ENCODE peak calls at places on chromosome 1, in four cellular contexts. Z is cardiac muscle cell, S is HCT116, M is hepatocyte. W is an unnamed sample. For H3K4me1, the result is how much of the 10 kb centered on the place peaks cover.

GRCh38 chr1:47991187-47991586 is 6.0 kb downstream of the TRABD2B start:
- DNase-seq in M (no peak), Z (no peak), S (peak), W (peak)

GRCh38 chr1:11301593-11301992 is 28.6 kb downstream of the UBIAD1 start:
- DNase-seq in M (no peak), S (no peak), Z (no peak), W (no peak)

GRCh38 chr1:192260076-192260475 is 56.7 kb upstream of the RGS21 start:
- DNase-seq in M (no peak), S (no peak), Z (no peak), W (no peak)

GRCh38 chr1:151715726-151716404 is 738 bp downstream of the CELF3 start:
- DNase-seq in Z (peak), M (no peak), S (no peak), W (peak)

GRCh38 chr1:169044296-169044695 is 62.2 kb upstream of the ATP1B1 start:
- DNase-seq in S (no peak), M (no peak), Z (no peak), W (no peak)

GRCh38 chr1:115067460-115067859 is 21.8 kb downstream of the TSPAN2 start:
- DNase-seq in M (no peak), S (no peak), Z (no peak), W (no peak)

GRCh38 chr1:3456449-3456963 is 2.0 kb downstream of the ARHGEF16 start:
- DNase-seq in S (no peak), Z (no peak), M (no peak), W (no peak)

GRCh38 chr1:191086910-191087309 is 609.2 kb upstream of the BRINP3 start:
- DNase-seq in M (no peak), S (no peak), Z (no peak), W (no peak)

GRCh38 chr1:179053486-179053885 is 27.8 kb downstream of the FAM20B start:
- DNase-seq in M (no peak), Z (no peak), S (no peak), W (no peak)

GRCh38 chr1:30383131-30383793 is 340.1 kb downstream of the MATN1 start:
- DNase-seq in S (no peak), Z (no peak), M (no peak), W (no peak)

GRCh38 chr1:243269461-243269801 is 13.6 kb downstream of the SDCCAG8 start:
- DNase-seq in S (no peak), Z (no peak), M (no peak), W (no peak)

GRCh38 chr1:47433453-47434050 is 4.3 kb upstream of the FOXD2 start:
- DNase-seq in Z (no peak), S (no peak), M (no peak), W (no peak)

GRCh38 chr1:180791806-180792205 is 120.9 kb upstream of the KIAA1614 start:
- DNase-seq in M (no peak), Z (no peak), S (no peak), W (peak)

GRCh38 chr1:111475706-111476105 is 1.9 kb downstream of the C1orf162 start:
- DNase-seq in S (no peak), Z (no peak), M (no peak), W (no peak)

GRCh38 chr1:164061528-164061927 is 497.5 kb upstream of the PBX1 start:
- DNase-seq in Z (no peak), M (no peak), S (no peak), W (no peak)

GRCh38 chr1:1421147-1421906 is at the start of gene ANKRD65:
- DNase-seq in M (no peak), S (no peak), Z (no peak), W (no peak)

GRCh38 chr1:200386416-200386815 is 23.4 kb downstream of the ZNF281 start:
- DNase-seq in S (no peak), Z (no peak), M (no peak), W (no peak)

GRCh38 chr1:31583082-31583994 is 7.0 kb downstream of the TINAGL1 start:
- DNase-seq in Z (no peak), M (no peak), S (no peak), W (no peak)

GRCh38 chr1:19361231-19362147 is 49.4 kb downstream of the SLC66A1 start:
- DNase-seq in S (no peak), Z (no peak), M (no peak), W (no peak)

GRCh38 chr1:59697138-59697811 is 117.5 kb upstream of the HOOK1 start:
- DNase-seq in Z (no peak), S (no peak), M (no peak), W (no peak)

GRCh38 chr1:13583964-13584791 is 546 bp downstream of the PDPN start:
- DNase-seq in S (no peak), Z (peak), M (peak), W (peak)

GRCh38 chr1:196148367-196148970 is 459.8 kb downstream of the KCNT2 start:
- DNase-seq in S (peak), Z (peak), M (peak), W (peak)

GRCh38 chr1:207027221-207027777 is 5.3 kb downstream of the C1orf116 start:
- DNase-seq in M (peak), Z (no peak), S (peak), W (no peak)

GRCh38 chr1:27098447-27099153 is 56.3 kb downstream of the SLC9A1 start:
- DNase-seq in M (no peak), S (no peak), Z (no peak), W (no peak)

GRCh38 chr1:208910161-208910560 is 666.0 kb upstream of the PLXNA2 start:
- DNase-seq in S (no peak), Z (no peak), M (no peak), W (no peak)

GRCh38 chr1:204468206-204468605 is 26.4 kb downstream of the PIK3C2B start:
- DNase-seq in M (no peak), Z (no peak), S (no peak), W (no peak)

GRCh38 chr1:215076312-215076711 is 6.2 kb upstream of the KCNK2 start:
- DNase-seq in S (peak), M (peak), Z (peak), W (peak)

GRCh38 chr1:143720087-143721023 is 251.4 kb downstream of the FAM72C start:
- DNase-seq in S (no peak), M (no peak), Z (no peak), W (peak)

GRCh38 chr1:112165375-112165774 is 175.9 kb upstream of the KCND3 start:
- DNase-seq in M (no peak), S (no peak), Z (no peak), W (no peak)

GRCh38 chr1:88029142-88029541 is 654.9 kb upstream of the PKN2 start:
- DNase-seq in S (no peak), Z (peak), M (peak), W (peak)

GRCh38 chr1:186829679-186830587 is 1.2 kb downstream of the PLA2G4A start:
- DNase-seq in Z (no peak), S (no peak), M (no peak), W (peak)

GRCh38 chr1:234915923-234916675 is 212.5 kb downstream of the TOMM20 start:
- DNase-seq in S (no peak), M (peak), Z (peak), W (peak)

GRCh38 chr1:217315346-217315745 is 315.5 kb downstream of the GPATCH2 start:
- DNase-seq in Z (no peak), S (no peak), M (no peak), W (no peak)

GRCh38 chr1:110874303-110875215 is 1.6 kb downstream of the CD53 start:
- DNase-seq in M (no peak), S (no peak), Z (no peak), W (no peak)

GRCh38 chr1:1132928-1133750 is 17.2 kb upstream of the C1orf159 start:
- DNase-seq in S (no peak), Z (no peak), M (no peak), W (no peak)

GRCh38 chr1:234529661-234530237 is 50.8 kb upstream of the TARBP1 start:
- DNase-seq in M (no peak), Z (no peak), S (no peak), W (no peak)

GRCh38 chr1:152479792-152480595 is 30.6 kb upstream of the LCE5A start:
- DNase-seq in M (no peak), Z (no peak), S (peak), W (peak)

GRCh38 chr1:157442065-157442464 is 110.2 kb downstream of the FCRL5 start:
- DNase-seq in S (no peak), Z (no peak), M (peak), W (no peak)

GRCh38 chr1:91511386-91511785 is 10.7 kb downstream of the CDC7 start:
- DNase-seq in S (peak), M (peak), Z (peak), W (peak)

DNA sequence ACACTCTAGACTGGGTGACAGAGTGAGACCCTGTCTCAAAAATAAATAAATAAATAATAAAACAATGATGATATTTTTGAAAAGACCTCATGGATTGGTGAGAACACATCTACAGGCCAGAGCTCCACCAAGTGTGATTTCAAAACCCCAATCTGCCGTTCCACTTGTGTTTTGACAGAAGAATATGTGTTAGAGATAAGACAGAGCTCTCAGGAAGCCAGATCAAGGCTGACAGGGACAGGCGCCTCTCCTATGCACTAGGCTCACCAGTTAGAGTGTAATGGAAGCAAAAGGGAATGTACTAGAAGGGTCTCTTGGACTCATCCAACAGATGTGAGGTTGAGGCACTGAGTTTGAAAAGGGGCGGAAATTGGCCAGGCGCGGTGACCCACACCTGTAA is 110.7 kb upstream of the ERRFI1 start:
- DNase-seq in Z (peak), S (no peak), M (no peak), W (no peak)
- H3K4me1 ChIP-seq in Z (under half), S (half or more), M (under half), W (under half)

GRCh38 chr1:116287341-116288200 is 85.5 kb upstream of the ATP1A1 start:
- DNase-seq in S (no peak), Z (no peak), M (no peak), W (no peak)

GRCh38 chr1:116286541-116286971 is 86.5 kb upstream of the ATP1A1 start:
- DNase-seq in S (no peak), M (no peak), Z (no peak), W (no peak)

GRCh38 chr1:116288201-116288598 is 84.8 kb upstream of the ATP1A1 start:
- DNase-seq in Z (no peak), M (no peak), S (no peak), W (no peak)

GRCh38 chr1:116289219-116289618 is 83.8 kb upstream of the ATP1A1 start:
- DNase-seq in Z (no peak), S (no peak), M (no peak), W (no peak)

DNA sequence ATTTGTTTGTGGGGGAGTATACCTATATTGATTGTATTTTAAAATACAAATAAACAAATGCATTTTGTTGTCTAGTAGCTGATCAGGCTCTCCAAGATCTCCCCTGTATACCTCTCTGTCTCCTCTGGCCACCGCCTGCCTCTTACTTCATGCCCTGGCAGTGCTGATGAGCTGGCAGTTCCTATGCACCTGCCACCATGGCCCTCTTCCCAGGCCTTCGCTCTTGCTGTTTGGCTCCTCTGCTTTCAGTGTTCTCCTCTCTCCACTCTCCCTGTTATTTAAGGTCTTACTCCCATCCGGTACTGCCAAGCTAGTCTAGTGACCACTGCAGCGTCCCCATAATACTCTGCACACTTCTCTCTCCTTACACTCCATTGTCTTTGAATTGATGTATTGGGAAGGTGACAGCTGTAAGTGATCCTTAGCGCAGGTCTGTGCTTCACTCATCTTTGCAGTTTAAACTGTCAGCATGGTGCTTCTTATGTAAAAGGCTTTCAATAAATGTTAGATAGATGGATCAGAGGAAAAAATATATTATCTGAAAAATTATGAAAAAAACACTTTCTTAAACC is 88.1 kb upstream of the ATP1A1 start:
- DNase-seq in M (no peak), S (no peak), Z (no peak), W (no peak)
- H3K27ac ChIP-seq in M (no peak), S (no peak), Z (no peak), W (no peak)

GRCh38 chr1:232792949-232793348 is 12.3 kb upstream of the MAP10 start:
- DNase-seq in S (no peak), Z (no peak), M (no peak), W (no peak)

GRCh38 chr1:232789660-232790059 is 15.6 kb upstream of the MAP10 start:
- DNase-seq in M (no peak), Z (no peak), S (no peak), W (no peak)

GRCh38 chr1:232788235-232788872 is 16.9 kb upstream of the MAP10 start:
- DNase-seq in S (no peak), M (no peak), Z (no peak), W (no peak)

GRCh38 chr1:232795497-232796068 is 9.6 kb upstream of the MAP10 start:
- DNase-seq in M (no peak), S (no peak), Z (peak), W (no peak)

DNA sequence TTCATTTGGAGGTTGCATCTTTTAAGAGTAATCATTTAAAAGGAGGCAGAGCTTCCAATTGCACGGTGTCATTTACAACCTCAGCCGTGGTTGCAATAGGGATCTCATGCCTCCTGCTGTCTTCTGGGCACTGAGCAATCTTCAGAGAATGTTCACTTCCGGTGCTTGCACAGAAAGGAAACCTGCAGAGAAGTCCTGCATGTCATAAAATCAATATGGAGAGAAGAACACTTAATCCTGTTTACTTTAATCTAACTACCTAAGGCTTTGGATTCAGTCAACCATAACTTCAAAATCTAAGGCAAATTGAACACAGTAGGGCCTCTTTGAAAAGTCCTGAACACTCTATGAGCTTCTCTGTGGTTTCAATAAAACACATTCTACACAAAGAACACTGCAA is 11.3 kb upstream of the MAP10 start:
- DNase-seq in S (peak), M (peak), Z (no peak), W (peak)
- H3K4me1 ChIP-seq in S (under half), M (under half), Z (under half), W (half or more)

GRCh38 chr1:161069201-161069685 is 448 bp downstream of the ARHGAP30 start:
- DNase-seq in S (no peak), Z (no peak), M (peak), W (no peak)

GRCh38 chr1:161071886-161072371 is 2.2 kb upstream of the ARHGAP30 start:
- DNase-seq in S (peak), Z (peak), M (peak), W (no peak)

GRCh38 chr1:161068306-161069200 is 1.1 kb downstream of the ARHGAP30 start:
- DNase-seq in M (peak), Z (no peak), S (no peak), W (no peak)

GRCh38 chr1:161070737-161071136 is 1.0 kb upstream of the ARHGAP30 start:
- DNase-seq in Z (no peak), M (no peak), S (no peak), W (no peak)

GRCh38 chr1:161069731-161070270 is at the start of gene ARHGAP30:
- DNase-seq in S (no peak), M (no peak), Z (no peak), W (no peak)
- H3K27ac ChIP-seq in S (no peak), M (no peak), Z (no peak), W (no peak)

DNA sequence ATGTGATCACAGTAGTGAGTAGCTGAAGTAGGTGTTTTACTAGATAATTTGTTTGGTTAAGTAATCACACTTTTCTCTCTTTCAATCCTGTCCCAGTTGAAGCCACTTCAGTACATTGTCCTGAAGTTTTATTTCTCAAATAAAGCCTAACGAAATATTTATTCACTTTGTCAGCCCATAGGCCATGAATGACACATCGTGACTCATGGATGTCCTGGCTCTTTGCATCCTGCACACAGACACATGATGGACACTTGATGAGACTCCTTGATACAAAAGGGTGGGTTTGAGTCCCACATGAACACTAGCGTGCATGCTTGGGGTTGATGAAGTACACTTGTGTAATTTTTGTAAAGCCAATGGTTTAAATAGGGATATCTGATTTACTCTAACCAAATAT is 22.8 kb upstream of the LAMC2 start:
- DNase-seq in S (peak), Z (no peak), M (no peak), W (no peak)
- H3K4me1 ChIP-seq in S (half or more), Z (under half), M (under half), W (under half)

DNA sequence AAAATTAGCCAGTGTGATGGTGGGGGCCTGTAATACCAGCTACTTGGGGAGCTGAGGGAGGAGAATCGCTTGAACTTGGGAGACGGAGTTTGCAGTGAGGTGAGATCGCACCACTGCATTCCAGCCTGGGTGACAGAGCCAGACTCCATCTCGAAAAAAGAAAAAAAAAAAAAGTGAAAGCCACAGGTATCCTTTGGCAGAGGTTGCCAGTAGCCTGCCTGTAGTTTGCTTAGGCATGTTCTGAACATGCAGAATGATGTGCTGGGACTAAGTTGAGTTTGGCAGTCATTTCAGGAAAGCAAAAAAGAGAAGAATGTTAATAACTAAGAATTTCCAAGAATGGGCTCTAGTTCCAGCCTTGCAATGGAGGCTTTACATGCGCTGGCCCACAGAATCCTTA is 66.3 kb upstream of the LYST start:
- DNase-seq in S (no peak), M (no peak), Z (no peak), W (no peak)
- H3K27ac ChIP-seq in S (no peak), M (no peak), Z (no peak), W (no peak)

GRCh38 chr1:201500670-201501120 is 6.2 kb downstream of the CSRP1 start:
- DNase-seq in S (no peak), Z (peak), M (no peak), W (no peak)

GRCh38 chr1:201502511-201502857 is 4.4 kb downstream of the CSRP1 start:
- DNase-seq in M (no peak), S (no peak), Z (no peak), W (no peak)

GRCh38 chr1:201503397-201504176 is 3.3 kb downstream of the CSRP1 start:
- DNase-seq in M (peak), Z (peak), S (no peak), W (peak)

GRCh38 chr1:201501144-201501543 is 5.8 kb downstream of the CSRP1 start:
- DNase-seq in S (no peak), Z (no peak), M (no peak), W (no peak)

GRCh38 chr1:201501812-201502510 is 5.0 kb downstream of the CSRP1 start:
- DNase-seq in Z (peak), M (peak), S (no peak), W (no peak)
- H3K4me1 ChIP-seq in Z (half or more), M (under half), S (under half), W (half or more)

DNA sequence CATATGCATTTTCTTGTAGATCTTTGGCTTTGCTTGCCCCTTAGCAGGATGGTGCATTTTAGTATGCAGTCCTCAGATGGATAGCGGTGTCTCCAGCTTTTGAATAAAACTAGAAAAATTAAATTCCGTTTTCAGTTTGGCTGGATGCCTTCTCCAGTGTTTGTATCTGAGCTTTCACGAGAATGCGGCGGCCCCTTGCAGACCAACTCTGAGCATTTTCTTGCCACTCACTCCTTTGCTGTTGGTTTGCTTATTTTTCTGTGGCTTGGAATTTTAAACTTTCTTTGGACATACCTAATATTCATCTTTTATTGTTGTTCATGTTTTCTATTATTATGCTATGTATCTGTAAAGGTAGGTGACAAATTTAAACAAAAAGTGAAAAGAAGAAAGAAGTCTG is 192.6 kb downstream of the NFIA start:
- DNase-seq in Z (no peak), S (no peak), M (no peak), W (no peak)
- H3K27ac ChIP-seq in Z (no peak), S (no peak), M (no peak), W (no peak)

GRCh38 chr1:228082260-228082974 is at the start of gene ARF1:
- DNase-seq in S (peak), Z (peak), M (peak), W (peak)

GRCh38 chr1:228081144-228081543 is 1.4 kb upstream of the ARF1 start:
- DNase-seq in Z (no peak), S (no peak), M (no peak), W (no peak)

GRCh38 chr1:228082975-228083870 is 715 bp downstream of the ARF1 start:
- DNase-seq in Z (peak), S (no peak), M (peak), W (no peak)

GRCh38 chr1:228079601-228080263 is 2.8 kb upstream of the ARF1 start:
- DNase-seq in Z (no peak), S (no peak), M (no peak), W (no peak)

GRCh38 chr1:228081578-228082259 is 789 bp upstream of the ARF1 start:
- DNase-seq in Z (peak), M (peak), S (no peak), W (no peak)
- H3K4me1 ChIP-seq in Z (under half), M (under half), S (under half), W (under half)